ENCODE peak calls at places on chromosomes 5 and 9, in four cellular contexts. U is left ventricle myocardium inferior; D is CD4-positive, CD25-positive, alpha-beta regulatory T cell; V is IMR-90. E is an unnamed sample.

GRCh38 chr5:76709762-76710161 is 6.2 kb upstream of the F2R start:
- DNase-seq in U (no peak), D (no peak), V (peak; percentile 64), E (no peak)

GRCh38 chr5:160213537-160213936 is 15.8 kb upstream of the FABP6 start:
- DNase-seq in U (no peak), D (no peak), V (peak; percentile 13), E (peak; percentile 32)

GRCh38 chr9:134969401-134969800 is 51.7 kb upstream of the FCN1 start:
- DNase-seq in U (no peak), D (no peak), V (no peak), E (no peak)

GRCh38 chr9:118059520-118060278 is 355.5 kb downstream of the TLR4 start:
- DNase-seq in U (no peak), D (no peak), V (no peak), E (peak; percentile 41)

GRCh38 chr9:21696411-21696865 is 106.0 kb upstream of the MTAP start:
- DNase-seq in U (no peak), D (no peak), V (no peak), E (peak; percentile 4)

GRCh38 chr5:127358782-127359181 is 68.2 kb downstream of the MEGF10 start:
- DNase-seq in U (no peak), D (no peak), V (no peak), E (no peak)

GRCh38 chr5:164809831-164810230 is 1304.4 kb downstream of the MAT2B start:
- DNase-seq in U (no peak), D (no peak), V (no peak), E (no peak)

GRCh38 chr5:108560581-108560980 is 178.7 kb upstream of the FBXL17 start:
- DNase-seq in U (peak; percentile 41), D (no peak), V (peak; percentile 98), E (no peak)

GRCh38 chr9:37921546-37922300 is 17.8 kb upstream of the SLC25A51 start:
- DNase-seq in U (no peak), D (no peak), V (no peak), E (no peak)

GRCh38 chr5:442335-443238 is at the start of gene EXOC3:
- DNase-seq in U (peak; percentile 77), D (peak; percentile 66), V (peak; percentile 56), E (peak; percentile 86)

GRCh38 chr5:176530983-176531901 is 6.0 kb downstream of the RNF44 start:
- DNase-seq in U (no peak), D (no peak), V (peak; percentile 74), E (peak; percentile 50)

GRCh38 chr5:137344723-137345322 is 154.3 kb downstream of the SPOCK1 start:
- DNase-seq in U (no peak), D (no peak), V (peak; percentile 53), E (peak; percentile 27)

GRCh38 chr9:109331353-109331752 is 10.5 kb upstream of the EPB41L4B start:
- DNase-seq in U (peak; percentile 48), D (no peak), V (no peak), E (no peak)

GRCh38 chr5:79229357-79230174 is 6.4 kb upstream of the JMY start:
- DNase-seq in U (no peak), D (peak; percentile 5), V (peak; percentile 81), E (no peak)

GRCh38 chr5:79225026-79225425 is 10.9 kb upstream of the JMY start:
- DNase-seq in U (no peak), D (no peak), V (peak; percentile 82), E (no peak)

GRCh38 chr5:79227484-79227995 is 8.4 kb upstream of the JMY start:
- DNase-seq in U (no peak), D (no peak), V (no peak), E (no peak)

GRCh38 chr5:79225441-79225840 is 10.5 kb upstream of the JMY start:
- DNase-seq in U (no peak), D (no peak), V (no peak), E (no peak)

GRCh38 chr5:79224275-79224984 is 11.5 kb upstream of the JMY start:
- DNase-seq in U (no peak), D (no peak), V (no peak), E (no peak)
- H3K4me1 ChIP-seq in U (no peaks in the 10 kb centered on the region), D (no peaks in the 10 kb centered on the region), V (peaks cover 2% of the 10 kb centered on the region), E (no peaks in the 10 kb centered on the region)

DNA sequence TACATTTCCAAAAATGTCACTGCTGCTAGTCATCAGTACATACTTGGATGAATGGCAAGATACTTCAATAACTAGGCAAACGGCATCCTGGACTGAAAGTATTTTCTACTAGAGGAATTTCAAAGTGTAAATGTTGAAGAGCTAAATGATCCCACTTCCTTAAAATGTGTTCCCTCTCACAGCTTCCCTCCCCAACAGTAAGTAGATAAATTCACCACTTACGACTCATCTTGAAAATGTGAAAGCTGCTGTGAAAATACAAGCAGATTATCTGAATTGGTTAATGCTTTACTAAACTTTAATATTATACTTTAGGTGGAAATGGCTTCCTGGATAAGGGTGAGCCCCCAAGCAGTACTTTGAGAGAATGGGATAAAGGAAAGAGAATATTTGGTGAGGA is 1571.4 kb upstream of the WWC1 start:
- DNase-seq in U (no peak), D (no peak), V (no peak), E (no peak)
- H3K9me3 ChIP-seq in U (no peaks in the 10 kb centered on the region), D (peaks cover 5% of the 10 kb centered on the region), V (peaks cover 15% of the 10 kb centered on the region), E (no peaks in the 10 kb centered on the region)

GRCh38 chr5:95863383-95863757 is 40.8 kb upstream of the GLRX start:
- DNase-seq in U (no peak), D (no peak), V (peak; percentile 62), E (no peak)
- H3K4me1 ChIP-seq in U (peaks cover 42% of the 10 kb centered on the region), D (peaks cover 2% of the 10 kb centered on the region), V (peaks cover 36% of the 10 kb centered on the region), E (peaks cover 15% of the 10 kb centered on the region)

GRCh38 chr5:13382232-13382631 is 562.3 kb downstream of the DNAH5 start:
- DNase-seq in U (no peak), D (no peak), V (no peak), E (no peak)
- H3K9me3 ChIP-seq in U (peaks cover 23% of the 10 kb centered on the region), D (peaks cover 13% of the 10 kb centered on the region), V (no peaks in the 10 kb centered on the region), E (no peaks in the 10 kb centered on the region)